ENCODE peak calls at places on chromosomes 11 and 22, in five cellular contexts. I, R, D, C and J are unnamed samples.

GRCh38 chr11:1082346-1082727 is 7.7 kb downstream of the MUC2 start:
- DNase-seq in I (no peak), R (no peak), D (no peak), C (no peak), J (no peak)

GRCh38 chr11:75668508-75669297 is at the start of gene MAP6:
- DNase-seq in I (no peak), R (no peak), D (peak), C (no peak), J (no peak)

GRCh38 chr22:45783690-45784089 is 112.1 kb downstream of the ATXN10 start:
- DNase-seq in I (no peak), R (no peak), D (no peak), C (no peak), J (no peak)

GRCh38 chr11:118398797-118399564 is 2.4 kb upstream of the ATP5MG start:
- DNase-seq in I (no peak), R (no peak), D (no peak), C (no peak), J (no peak)

GRCh38 chr11:83238111-83238510 is 44.6 kb downstream of the ANKRD42 start:
- DNase-seq in I (no peak), R (no peak), D (no peak), C (no peak), J (peak)

GRCh38 chr11:119907934-119908760 is 179.1 kb upstream of the NECTIN1 start:
- DNase-seq in I (no peak), R (no peak), D (no peak), C (peak), J (no peak)

GRCh38 chr22:33529424-33530113 is 390.7 kb downstream of the LARGE1 start:
- DNase-seq in I (no peak), R (no peak), D (no peak), C (no peak), J (peak)

GRCh38 chr22:29511126-29511854 is 31.3 kb downstream of the NEFH start:
- DNase-seq in I (no peak), R (no peak), D (no peak), C (no peak), J (no peak)

GRCh38 chr11:126140932-126141291 is 70.5 kb downstream of the RPUSD4 start:
- DNase-seq in I (no peak), R (no peak), D (no peak), C (peak), J (peak)

GRCh38 chr11:2919837-2920236 is 9.4 kb downstream of the PHLDA2 start:
- DNase-seq in I (no peak), R (no peak), D (no peak), C (no peak), J (no peak)

GRCh38 chr11:74255741-74256369 is 55.6 kb downstream of the P4HA3 start:
- DNase-seq in I (peak), R (peak), D (peak), C (peak), J (peak)

GRCh38 chr11:34492806-34493414 is 20.7 kb downstream of the ELF5 start:
- DNase-seq in I (peak), R (peak), D (peak), C (no peak), J (peak)

GRCh38 chr11:60376601-60377000 is 1.7 kb upstream of the MS4A7 start:
- DNase-seq in I (no peak), R (no peak), D (no peak), C (no peak), J (no peak)

GRCh38 chr11:68735125-68735524 is 16.2 kb downstream of the TESMIN start:
- DNase-seq in I (no peak), R (no peak), D (no peak), C (no peak), J (no peak)

GRCh38 chr11:34363363-34364084 is 5.7 kb upstream of the ABTB2 start:
- DNase-seq in I (no peak), R (no peak), D (peak), C (no peak), J (peak)

GRCh38 chr11:83070878-83071640 is 638 bp downstream of the RAB30 start:
- DNase-seq in I (no peak), R (peak), D (peak), C (peak), J (peak)

GRCh38 chr22:35314161-35314942 is 14.7 kb downstream of the TOM1 start:
- DNase-seq in I (no peak), R (no peak), D (peak), C (no peak), J (no peak)

GRCh38 chr11:34356576-34356917 is 1.3 kb downstream of the ABTB2 start:
- DNase-seq in I (no peak), R (no peak), D (peak), C (peak), J (peak)

GRCh38 chr11:10514713-10515112 is 26.3 kb downstream of the RNF141 start:
- DNase-seq in I (no peak), R (no peak), D (no peak), C (no peak), J (peak)

GRCh38 chr22:43879901-43880742 is 11.7 kb downstream of the PNPLA5 start:
- DNase-seq in I (no peak), R (no peak), D (no peak), C (no peak), J (no peak)

GRCh38 chr11:35087648-35088047 is 51.3 kb upstream of the CD44 start:
- DNase-seq in I (no peak), R (no peak), D (no peak), C (no peak), J (no peak)

GRCh38 chr11:107898270-107898669 is 30.0 kb upstream of the RAB39A start:
- DNase-seq in I (peak), R (no peak), D (no peak), C (no peak), J (peak)

GRCh38 chr22:43337385-43337784 is 5.8 kb downstream of the SCUBE1 start:
- DNase-seq in I (no peak), R (no peak), D (no peak), C (peak), J (no peak)

GRCh38 chr11:76629853-76630599 is 40.5 kb downstream of the LRRC32 start:
- DNase-seq in I (no peak), R (no peak), D (peak), C (peak), J (peak)

GRCh38 chr11:31816467-31817053 is 5.4 kb upstream of the PAX6 start:
- DNase-seq in I (no peak), R (no peak), D (no peak), C (no peak), J (no peak)